ENCODE peak calls at places on chromosomes 7 and 10, in seven cellular contexts. O, G, I, B, X, D and K are unnamed samples. For H3K4me1, the result is how much of the 10 kb centered on the place peaks cover.

GRCh38 chr10:72259491-72260214 is 14.1 kb upstream of the DDIT4 start:
- DNase-seq in O (peak), G (peak), I (peak), B (peak), X (no peak), D (no peak), K (no peak)

GRCh38 chr10:19290770-19291169 is 242.2 kb downstream of the MALRD1 start:
- DNase-seq in O (no peak), G (no peak), I (peak), B (no peak), X (no peak), D (no peak), K (no peak)

GRCh38 chr10:30188567-30189253 is 129.3 kb upstream of the JCAD start:
- DNase-seq in O (no peak), G (no peak), I (no peak), B (no peak), X (no peak), D (no peak), K (no peak)

GRCh38 chr10:77234599-77234998 is 403.0 kb downstream of the KCNMA1 start:
- DNase-seq in O (no peak), G (no peak), I (no peak), B (no peak), X (no peak), D (no peak), K (no peak)

GRCh38 chr7:17230099-17230807 is 68.2 kb upstream of the AHR start:
- DNase-seq in O (no peak), G (no peak), I (no peak), B (no peak), X (no peak), D (no peak), K (no peak)

GRCh38 chr7:69620063-69620462 is 21.8 kb downstream of the AUTS2 start:
- DNase-seq in O (no peak), G (no peak), I (no peak), B (no peak), X (no peak), D (no peak), K (no peak)

GRCh38 chr7:101589052-101589451 is 40.0 kb downstream of the MYL10 start:
- DNase-seq in O (no peak), G (no peak), I (no peak), B (no peak), X (no peak), D (no peak), K (no peak)

GRCh38 chr10:95530561-95530960 is 30.6 kb downstream of the SORBS1 start:
- DNase-seq in O (no peak), G (no peak), I (no peak), B (no peak), X (no peak), D (no peak), K (no peak)

GRCh38 chr7:79608005-79608404 is 154.5 kb upstream of the MAGI2 start:
- DNase-seq in O (no peak), G (no peak), I (peak), B (no peak), X (no peak), D (no peak), K (no peak)

GRCh38 chr7:372546-372938 is 82.6 kb downstream of the FOXL3 start:
- DNase-seq in O (no peak), G (no peak), I (no peak), B (peak), X (no peak), D (no peak), K (no peak)

GRCh38 chr7:76089865-76090495 is 42.1 kb downstream of the MDH2 start:
- DNase-seq in O (no peak), G (no peak), I (no peak), B (no peak), X (no peak), D (no peak), K (no peak)

GRCh38 chr7:105590793-105591192 is 9.5 kb upstream of the EFCAB10 start:
- DNase-seq in O (no peak), G (no peak), I (no peak), B (no peak), X (no peak), D (no peak), K (no peak)

GRCh38 chr10:22244855-22245254 is 27.0 kb upstream of the EBLN1 start:
- DNase-seq in O (no peak), G (no peak), I (no peak), B (no peak), X (no peak), D (no peak), K (no peak)

GRCh38 chr7:70356975-70357374 is 758.7 kb downstream of the AUTS2 start:
- DNase-seq in O (no peak), G (no peak), I (no peak), B (no peak), X (no peak), D (no peak), K (no peak)

GRCh38 chr10:15167411-15168295 is 840 bp downstream of the NMT2 start:
- DNase-seq in O (peak), G (peak), I (peak), B (no peak), X (peak), D (peak), K (peak)

DNA sequence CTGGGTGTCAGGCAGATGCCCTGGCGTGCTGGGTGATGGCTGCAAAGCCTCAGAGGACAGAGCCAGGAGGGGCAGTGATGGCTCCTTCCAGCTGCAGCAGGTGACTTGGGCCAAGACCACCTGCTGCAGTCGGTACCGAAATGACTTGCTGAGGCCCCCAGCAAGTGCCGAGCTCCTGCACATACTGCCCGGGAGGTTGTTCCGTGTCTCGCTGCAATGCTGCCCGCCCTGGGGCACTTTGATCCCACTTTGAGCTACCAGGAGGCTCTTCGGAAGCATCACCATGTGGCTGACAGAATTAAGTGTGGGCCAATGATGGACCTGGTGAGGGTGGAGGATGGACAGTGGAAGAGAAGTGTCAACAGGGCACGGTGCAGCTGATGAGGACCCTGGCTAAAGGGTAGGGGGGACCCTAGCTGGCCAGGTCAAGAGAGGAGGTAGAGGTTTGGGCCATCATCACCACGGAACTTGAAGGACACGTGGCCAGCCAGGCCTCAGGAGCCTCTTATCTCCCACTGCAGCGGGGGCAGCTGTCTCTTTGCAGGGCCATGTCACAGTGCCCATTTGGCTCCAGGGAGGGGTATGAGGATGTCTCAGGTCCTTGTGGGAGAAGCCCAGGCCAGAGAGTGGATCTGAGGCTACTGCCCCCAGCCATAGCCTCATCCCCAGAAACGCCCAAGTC is 51.1 kb upstream of the NANOS1 start:
- DNase-seq in O (no peak), G (no peak), I (no peak), B (no peak), X (no peak), D (no peak), K (no peak)
- H3K27ac ChIP-seq in O (no peak), G (no peak), I (no peak), B (no peak), X (no peak), D (no peak), K (no peak)

GRCh38 chr10:102649770-102650654 is 5.7 kb downstream of the TRIM8 start:
- DNase-seq in O (no peak), G (no peak), I (no peak), B (peak), X (no peak), D (no peak), K (no peak)
- H3K4me1 ChIP-seq in O (under half), G (under half), I (under half), B (half or more), X (half or more), D (under half), K (under half)

GRCh38 chr10:80506189-80506575 is 31.5 kb upstream of the SH2D4B start:
- DNase-seq in O (peak), G (no peak), I (peak), B (no peak), X (no peak), D (peak), K (no peak)
- H3K27ac ChIP-seq in O (peak), G (no peak), I (peak), B (peak), X (peak), D (peak), K (no peak)

GRCh38 chr10:73588656-73589055 is 2.5 kb downstream of the USP54 start:
- DNase-seq in O (peak), G (peak), I (peak), B (no peak), X (no peak), D (no peak), K (no peak)
- H3K4me1 ChIP-seq in O (under half), G (under half), I (under half), B (under half), X (half or more), D (under half), K (under half)

GRCh38 chr10:121296378-121296777 is 301.9 kb downstream of the FGFR2 start:
- DNase-seq in O (no peak), G (no peak), I (no peak), B (no peak), X (no peak), D (no peak), K (no peak)
- H3K27ac ChIP-seq in O (no peak), G (no peak), I (peak), B (no peak), X (no peak), D (no peak), K (no peak)

DNA sequence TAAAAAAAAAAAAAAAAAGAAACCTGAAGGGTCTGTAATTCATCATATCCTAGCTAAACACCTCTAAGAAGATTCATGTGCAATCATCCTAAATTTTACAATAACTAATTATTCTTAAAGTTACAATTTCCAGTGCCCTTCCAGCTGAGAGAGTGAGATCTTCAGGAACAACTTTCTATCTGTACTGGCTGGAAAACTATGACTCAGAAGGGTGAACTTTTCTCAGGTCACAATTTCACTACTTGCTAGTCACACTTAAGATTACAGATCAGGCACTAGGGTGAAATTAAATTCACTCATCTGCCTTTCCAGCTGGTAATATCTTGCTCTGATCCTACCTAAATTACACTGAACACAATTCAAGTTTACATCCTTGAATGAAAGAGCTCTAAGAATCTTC is 158.8 kb downstream of the ANK3 start:
- DNase-seq in O (peak), G (peak), I (no peak), B (no peak), X (no peak), D (no peak), K (peak)
- H3K4me1 ChIP-seq in O (under half), G (under half), I (under half), B (under half), X (under half), D (under half), K (under half)

GRCh38 chr10:11988924-11989323 is 53.7 kb downstream of the UPF2 start:
- DNase-seq in O (no peak), G (no peak), I (no peak), B (no peak), X (no peak), D (no peak), K (no peak)

DNA sequence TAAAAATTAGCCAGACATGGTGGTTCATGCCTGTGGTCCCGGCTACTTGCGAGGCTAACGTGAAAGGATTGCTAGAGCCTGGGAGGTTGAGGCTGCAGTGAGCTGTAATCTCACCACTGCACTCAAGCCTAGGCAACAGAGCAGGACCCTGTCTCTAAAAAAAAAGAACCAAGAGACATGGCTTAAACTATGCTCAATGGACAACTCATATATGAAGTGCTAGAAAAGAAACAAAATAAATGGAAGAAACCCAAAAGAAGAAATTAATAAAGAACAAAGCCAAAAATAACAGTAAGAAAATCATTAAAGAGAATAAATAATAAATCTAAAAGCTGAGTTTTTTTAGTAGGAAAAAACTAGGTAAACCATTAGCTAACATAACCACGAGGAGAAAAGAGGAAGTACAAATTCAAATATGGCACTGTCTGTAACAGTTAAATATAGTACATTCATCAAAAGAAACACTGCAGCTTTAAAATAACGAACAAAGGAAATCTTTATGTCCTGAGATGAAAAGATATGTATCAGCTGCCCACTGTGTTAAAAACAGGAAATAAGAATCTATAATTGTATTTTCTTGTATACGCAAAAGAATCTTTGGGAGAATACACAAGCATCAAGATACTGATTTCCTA is 48.7 kb downstream of the UPF2 start:
- DNase-seq in O (no peak), G (no peak), I (no peak), B (no peak), X (no peak), D (no peak), K (no peak)
- H3K27ac ChIP-seq in O (no peak), G (no peak), I (no peak), B (peak), X (no peak), D (no peak), K (no peak)

DNA sequence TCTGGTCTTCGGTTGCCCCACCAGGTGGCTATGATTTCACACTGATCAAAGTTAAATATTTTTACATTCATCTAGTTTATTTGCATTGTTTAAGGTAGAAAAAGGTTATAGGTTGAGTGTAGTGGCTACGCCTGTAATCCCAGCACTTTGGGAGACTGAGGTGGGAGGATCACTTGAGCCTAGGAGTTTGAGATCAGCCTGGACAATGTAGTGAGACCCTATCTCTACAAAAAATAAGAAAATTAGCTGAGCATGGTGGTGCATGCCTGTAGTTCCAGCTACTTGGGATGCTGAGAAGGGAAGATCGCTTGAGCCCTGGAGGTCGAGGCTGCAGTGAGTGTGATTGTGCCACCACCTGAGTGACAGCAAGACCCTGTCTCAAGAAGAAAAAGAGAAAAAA is 3.8 kb downstream of the CCM2 start:
- DNase-seq in O (no peak), G (no peak), I (no peak), B (no peak), X (no peak), D (no peak), K (no peak)
- H3K4me1 ChIP-seq in O (under half), G (under half), I (under half), B (under half), X (under half), D (under half), K (under half)

DNA sequence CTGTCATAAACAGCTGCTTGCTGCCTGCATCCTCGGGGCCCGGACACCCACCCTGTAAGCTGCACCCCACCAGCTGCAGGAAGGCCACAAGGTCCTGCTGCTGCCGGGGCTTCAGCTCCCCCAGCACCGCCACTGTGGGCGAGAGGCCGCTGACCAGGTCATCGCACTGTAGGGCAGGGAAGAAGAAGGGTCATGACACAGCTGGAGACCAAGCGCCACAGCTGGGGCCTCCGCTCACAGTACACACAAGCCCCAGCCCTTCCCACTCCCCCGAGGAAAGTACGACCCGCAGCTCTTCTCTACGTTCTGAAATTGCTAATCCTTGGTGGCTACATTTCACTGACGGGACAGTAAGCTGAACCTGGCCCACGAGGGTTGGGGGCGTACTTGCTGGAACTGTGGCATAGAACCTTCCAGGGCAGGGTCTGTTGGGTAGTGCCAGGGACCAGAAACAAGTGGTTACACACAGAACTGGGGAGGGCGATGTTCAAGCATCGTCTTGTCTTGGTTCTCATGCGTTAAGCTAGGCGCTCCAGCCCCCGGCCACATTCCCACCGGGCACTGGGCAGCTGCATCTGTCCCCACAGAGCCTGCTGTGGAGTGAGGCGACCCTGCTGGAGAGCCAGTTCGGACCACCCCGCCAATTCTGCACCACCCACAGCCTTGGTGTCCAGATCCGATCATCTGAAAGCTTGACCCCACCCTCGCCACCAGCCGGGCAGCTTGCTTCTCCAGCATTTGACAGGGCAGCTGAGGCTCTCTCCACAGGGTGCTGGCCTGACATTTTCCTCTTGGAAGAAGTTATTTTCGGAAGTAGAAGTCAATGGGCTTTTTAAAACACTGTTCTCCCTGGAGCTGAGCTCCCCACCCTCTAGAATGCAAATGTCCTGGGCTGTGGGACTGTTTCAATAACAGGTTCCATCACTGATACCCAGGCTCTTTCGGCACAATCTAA is 50.8 kb downstream of the GSDME start:
- DNase-seq in O (no peak), G (no peak), I (no peak), B (peak), X (no peak), D (no peak), K (no peak)
- H3K27ac ChIP-seq in O (no peak), G (no peak), I (no peak), B (no peak), X (no peak), D (no peak), K (no peak)